ENCODE peak calls at places on chromosomes 1 and 21, in four cellular contexts. R, Z, I and C are unnamed samples.

GRCh38 chr1:93636712-93637111 is 44.9 kb downstream of the BCAR3 start:
- DNase-seq in R (no peak), Z (no peak), I (no peak), C (no peak)

GRCh38 chr1:8739377-8739776 is 78.1 kb downstream of the RERE start:
- DNase-seq in R (no peak), Z (no peak), I (no peak), C (no peak)

GRCh38 chr21:41571938-41572510 is 64.1 kb upstream of the TMPRSS2 start:
- DNase-seq in R (no peak), Z (no peak), I (no peak), C (no peak)

GRCh38 chr21:45431781-45432572 is 27.0 kb downstream of the COL18A1 start:
- DNase-seq in R (no peak), Z (no peak), I (no peak), C (no peak)

GRCh38 chr1:8020032-8020431 is 6.1 kb downstream of the ERRFI1 start:
- DNase-seq in R (no peak), Z (no peak), I (no peak), C (no peak)

GRCh38 chr1:91098299-91098901 is 76.6 kb upstream of the ZNF644 start:
- DNase-seq in R (no peak), Z (peak), I (no peak), C (no peak)

GRCh38 chr1:154154534-154155181 is at the start of gene NUP210L:
- DNase-seq in R (no peak), Z (no peak), I (no peak), C (no peak)

GRCh38 chr1:102572637-102573036 is 535.7 kb downstream of the COL11A1 start:
- DNase-seq in R (no peak), Z (no peak), I (no peak), C (no peak)

GRCh38 chr1:67404212-67404620 is 26.0 kb downstream of the SERBP1 start:
- DNase-seq in R (no peak), Z (no peak), I (no peak), C (no peak)

GRCh38 chr1:109522026-109522425 is 12.5 kb upstream of the AMIGO1 start:
- DNase-seq in R (no peak), Z (no peak), I (no peak), C (no peak)

GRCh38 chr1:246161626-246162025 is 345.5 kb downstream of the SMYD3 start:
- DNase-seq in R (no peak), Z (no peak), I (no peak), C (no peak)

GRCh38 chr1:87869563-87869962 is 540.9 kb downstream of the LMO4 start:
- DNase-seq in R (no peak), Z (peak), I (no peak), C (no peak)

GRCh38 chr1:117676615-117677130 is 70.8 kb downstream of the TENT5C start:
- DNase-seq in R (no peak), Z (no peak), I (no peak), C (no peak)

GRCh38 chr1:14875781-14876564 is 277.5 kb downstream of the KAZN start:
- DNase-seq in R (no peak), Z (no peak), I (no peak), C (no peak)

GRCh38 chr1:11320153-11320936 is 47.3 kb downstream of the UBIAD1 start:
- DNase-seq in R (peak), Z (no peak), I (peak), C (peak)

GRCh38 chr1:212186427-212187207 is 98.6 kb upstream of the PPP2R5A start:
- DNase-seq in R (no peak), Z (no peak), I (no peak), C (peak)

GRCh38 chr1:186760426-186760825 is 68.3 kb upstream of the PLA2G4A start:
- DNase-seq in R (no peak), Z (no peak), I (no peak), C (no peak)

GRCh38 chr21:35027558-35028450 is 21.3 kb downstream of the RUNX1 start:
- DNase-seq in R (no peak), Z (no peak), I (no peak), C (peak)

GRCh38 chr1:232267092-232267836 is 362.7 kb downstream of the SIPA1L2 start:
- DNase-seq in R (no peak), Z (no peak), I (no peak), C (no peak)

GRCh38 chr1:50977575-50978143 is 7.6 kb downstream of the CDKN2C start:
- DNase-seq in R (peak), Z (no peak), I (no peak), C (peak)

GRCh38 chr1:210259496-210259895 is 26.9 kb downstream of the SERTAD4 start:
- DNase-seq in R (no peak), Z (peak), I (no peak), C (no peak)

GRCh38 chr21:18275740-18276139 is 31.1 kb downstream of the CHODL start:
- DNase-seq in R (no peak), Z (no peak), I (no peak), C (no peak)

GRCh38 chr1:1170891-1171550 is 2.7 kb upstream of the TTLL10 start:
- DNase-seq in R (no peak), Z (no peak), I (no peak), C (no peak)

GRCh38 chr1:220786337-220787068 is at the start of gene MTARC1:
- DNase-seq in R (no peak), Z (no peak), I (no peak), C (no peak)

GRCh38 chr1:217059401-217059800 is 336.2 kb upstream of the ESRRG start:
- DNase-seq in R (no peak), Z (no peak), I (no peak), C (no peak)

GRCh38 chr1:24715658-24716057 is 29.6 kb upstream of the CLIC4 start:
- DNase-seq in R (no peak), Z (no peak), I (no peak), C (no peak)